ENCODE peak calls at places on chromosomes 7 and 10, in nine cellular contexts. One of them, this sample, is unnamed.

GRCh38 chr10:62352356-62352963 is 21.7 kb upstream of the ZNF365 start:
- DNase-seq in kidney epithelial cell: peak; percentile 28
- DNase-seq in HFF-Myc: peak; percentile 7
- DNase-seq in heart right ventricle: no peak
- DNase-seq in aorta: no peak
- DNase-seq in RPMI7951: peak; percentile 49
- DNase-seq in NCI-H774: no peak
- DNase-seq in brain microvascular endothelial cell: peak; percentile 59
- DNase-seq in stimulated activated CD4-positive, alpha-beta T cell treated with anti-CD3 and anti-CD28 coated beads, Interleukin-2, amount 100 ng/mL, for 24 hours: no peak
- DNase-seq in this sample: no peak

GRCh38 chr10:47361293-47361692 is 13.1 kb downstream of the RBP3 start:
- DNase-seq in aorta: no peak
- DNase-seq in brain microvascular endothelial cell: peak; percentile 20
- DNase-seq in NCI-H774: peak; percentile 24
- DNase-seq in stimulated activated CD4-positive, alpha-beta T cell treated with anti-CD3 and anti-CD28 coated beads, Interleukin-2, amount 100 ng/mL, for 24 hours: peak; percentile 58
- DNase-seq in HFF-Myc: no peak
- DNase-seq in kidney epithelial cell: no peak
- DNase-seq in heart right ventricle: peak; percentile 31
- DNase-seq in RPMI7951: peak; percentile 15
- DNase-seq in this sample: no peak

GRCh38 chr10:130300608-130301025 is 164.4 kb downstream of the GLRX3 start:
- DNase-seq in kidney epithelial cell: no peak
- DNase-seq in HFF-Myc: no peak
- DNase-seq in heart right ventricle: peak; percentile 61
- DNase-seq in stimulated activated CD4-positive, alpha-beta T cell treated with anti-CD3 and anti-CD28 coated beads, Interleukin-2, amount 100 ng/mL, for 24 hours: peak; percentile 70
- DNase-seq in brain microvascular endothelial cell: no peak
- DNase-seq in aorta: peak; percentile 78
- DNase-seq in NCI-H774: peak; percentile 39
- DNase-seq in RPMI7951: no peak
- DNase-seq in this sample: peak; percentile 38

GRCh38 chr7:77439572-77439971 is 23.4 kb upstream of the GSAP start:
- DNase-seq in NCI-H774: no peak
- DNase-seq in aorta: no peak
- DNase-seq in stimulated activated CD4-positive, alpha-beta T cell treated with anti-CD3 and anti-CD28 coated beads, Interleukin-2, amount 100 ng/mL, for 24 hours: no peak
- DNase-seq in RPMI7951: peak; percentile 77
- DNase-seq in kidney epithelial cell: no peak
- DNase-seq in HFF-Myc: no peak
- DNase-seq in heart right ventricle: no peak
- DNase-seq in brain microvascular endothelial cell: no peak
- DNase-seq in this sample: no peak

GRCh38 chr10:119316729-119317097 is 109.3 kb downstream of the GRK5 start:
- DNase-seq in heart right ventricle: no peak
- DNase-seq in HFF-Myc: peak; percentile 78
- DNase-seq in stimulated activated CD4-positive, alpha-beta T cell treated with anti-CD3 and anti-CD28 coated beads, Interleukin-2, amount 100 ng/mL, for 24 hours: no peak
- DNase-seq in kidney epithelial cell: no peak
- DNase-seq in aorta: no peak
- DNase-seq in brain microvascular endothelial cell: peak; percentile 88
- DNase-seq in RPMI7951: peak; percentile 86
- DNase-seq in NCI-H774: no peak
- DNase-seq in this sample: no peak

GRCh38 chr10:51117794-51118193 is 43.5 kb downstream of the PRKG1 start:
- DNase-seq in stimulated activated CD4-positive, alpha-beta T cell treated with anti-CD3 and anti-CD28 coated beads, Interleukin-2, amount 100 ng/mL, for 24 hours: no peak
- DNase-seq in heart right ventricle: no peak
- DNase-seq in aorta: no peak
- DNase-seq in NCI-H774: no peak
- DNase-seq in kidney epithelial cell: no peak
- DNase-seq in RPMI7951: no peak
- DNase-seq in brain microvascular endothelial cell: no peak
- DNase-seq in HFF-Myc: no peak
- DNase-seq in this sample: no peak

GRCh38 chr10:44864042-44864436 is 47.1 kb upstream of the TMEM72 start:
- DNase-seq in stimulated activated CD4-positive, alpha-beta T cell treated with anti-CD3 and anti-CD28 coated beads, Interleukin-2, amount 100 ng/mL, for 24 hours: peak; percentile 38
- DNase-seq in kidney epithelial cell: no peak
- DNase-seq in HFF-Myc: no peak
- DNase-seq in RPMI7951: no peak
- DNase-seq in NCI-H774: peak; percentile 25
- DNase-seq in heart right ventricle: peak; percentile 37
- DNase-seq in aorta: no peak
- DNase-seq in brain microvascular endothelial cell: no peak
- DNase-seq in this sample: no peak

GRCh38 chr10:7135188-7135587 is 275.6 kb downstream of the SFMBT2 start:
- DNase-seq in RPMI7951: no peak
- DNase-seq in aorta: no peak
- DNase-seq in brain microvascular endothelial cell: no peak
- DNase-seq in stimulated activated CD4-positive, alpha-beta T cell treated with anti-CD3 and anti-CD28 coated beads, Interleukin-2, amount 100 ng/mL, for 24 hours: no peak
- DNase-seq in kidney epithelial cell: no peak
- DNase-seq in HFF-Myc: no peak
- DNase-seq in heart right ventricle: no peak
- DNase-seq in NCI-H774: no peak
- DNase-seq in this sample: no peak

GRCh38 chr10:33237736-33238624 is 96.5 kb downstream of the NRP1 start:
- DNase-seq in heart right ventricle: no peak
- DNase-seq in kidney epithelial cell: peak; percentile 99
- DNase-seq in HFF-Myc: peak; percentile 78
- DNase-seq in brain microvascular endothelial cell: peak; percentile 97
- DNase-seq in RPMI7951: peak; percentile 97
- DNase-seq in aorta: no peak
- DNase-seq in stimulated activated CD4-positive, alpha-beta T cell treated with anti-CD3 and anti-CD28 coated beads, Interleukin-2, amount 100 ng/mL, for 24 hours: no peak
- DNase-seq in NCI-H774: no peak
- DNase-seq in this sample: no peak